ENCODE peak calls at places on chromosome X, in four cellular contexts. U is fibroblast of lung, F is left ventricle myocardium inferior, X is HCT116. O is an unnamed sample.

GRCh38 chrX:133637765-133638164 is 222.5 kb upstream of the GPC4 start:
- DNase-seq in U (no peak), F (no peak), X (no peak), O (no peak)

GRCh38 chrX:2424317-2424716 is 76.5 kb downstream of the DHRSX start:
- DNase-seq in U (no peak), F (no peak), X (no peak), O (no peak)

GRCh38 chrX:106415276-106415895 is 196.4 kb upstream of the RADX start:
- DNase-seq in U (peak), F (no peak), X (peak), O (peak)

GRCh38 chrX:74023203-74023602 is 280.8 kb upstream of the ZCCHC13 start:
- DNase-seq in U (no peak), F (no peak), X (no peak), O (no peak)

GRCh38 chrX:285076-285677 is 4.0 kb downstream of the PLCXD1 start:
- DNase-seq in U (no peak), F (no peak), X (no peak), O (no peak)

GRCh38 chrX:14359316-14359715 is 170.0 kb upstream of the GLRA2 start:
- DNase-seq in U (no peak), F (no peak), X (no peak), O (no peak)

GRCh38 chrX:477441-478012 is 90.8 kb upstream of the PPP2R3B start:
- DNase-seq in U (no peak), F (no peak), X (no peak), O (no peak)

GRCh38 chrX:9464435-9465371 is at the start of gene TBL1X:
- DNase-seq in U (peak), F (peak), X (no peak), O (peak)

GRCh38 chrX:123959281-123960063 is 2.0 kb upstream of the STAG2 start:
- DNase-seq in U (peak), F (peak), X (no peak), O (peak)

GRCh38 chrX:17814557-17814956 is 46.5 kb downstream of the RAI2 start:
- DNase-seq in U (peak), F (no peak), X (no peak), O (no peak)

GRCh38 chrX:101429934-101430333 is 21.9 kb downstream of the HNRNPH2 start:
- DNase-seq in U (peak), F (no peak), X (no peak), O (peak)

GRCh38 chrX:29110041-29110440 is 522.8 kb downstream of the IL1RAPL1 start:
- DNase-seq in U (no peak), F (no peak), X (no peak), O (no peak)

GRCh38 chrX:40108084-40108958 is 10.6 kb upstream of the BCOR start:
- DNase-seq in U (peak), F (peak), X (no peak), O (peak)

GRCh38 chrX:131816551-131817136 is 206.5 kb upstream of the STK26 start:
- DNase-seq in U (peak), F (no peak), X (no peak), O (no peak)

GRCh38 chrX:77447339-77448149 is at the start of gene FGF16:
- DNase-seq in U (no peak), F (no peak), X (no peak), O (no peak)

GRCh38 chrX:130884627-130885026 is 18.4 kb downstream of the ENOX2 start:
- DNase-seq in U (no peak), F (no peak), X (no peak), O (no peak)

GRCh38 chrX:8067754-8068469 is 103.2 kb downstream of the VCX2 start:
- DNase-seq in U (peak), F (no peak), X (no peak), O (peak)

GRCh38 chrX:24117288-24117687 is 32.2 kb upstream of the ZFX start:
- DNase-seq in U (peak), F (no peak), X (no peak), O (peak)

GRCh38 chrX:137654481-137654880 is 88.6 kb downstream of the ZIC3 start:
- DNase-seq in U (no peak), F (no peak), X (no peak), O (no peak)

GRCh38 chrX:34365482-34365881 is 233.4 kb upstream of the FAM47A start:
- DNase-seq in U (no peak), F (no peak), X (no peak), O (peak)

GRCh38 chrX:150372280-150372679 is 9.2 kb downstream of the MAMLD1 start:
- DNase-seq in U (no peak), F (no peak), X (no peak), O (no peak)

GRCh38 chrX:17005712-17006372 is 59.4 kb downstream of the REPS2 start:
- DNase-seq in U (no peak), F (no peak), X (no peak), O (no peak)

GRCh38 chrX:77442728-77443127 is 4.5 kb upstream of the FGF16 start:
- DNase-seq in U (peak), F (no peak), X (peak), O (peak)

GRCh38 chrX:45050558-45050957 is 150.1 kb downstream of the DIPK2B start:
- DNase-seq in U (no peak), F (no peak), X (no peak), O (no peak)

GRCh38 chrX:39726810-39727209 is 370.9 kb downstream of the BCOR start:
- DNase-seq in U (peak), F (peak), X (no peak), O (peak)

GRCh38 chrX:154719132-154719675 is 31.7 kb downstream of the GAB3 start:
- DNase-seq in U (peak), F (no peak), X (no peak), O (peak)